ENCODE peak calls at places on chromosome 18, in eight cellular contexts. K is A549, J is stomach, B is body of pancreas, I is heart left ventricle, X is ovary, G is suprapubic skin, W is endothelial cell of umbilical vein. T is an unnamed sample.

GRCh38 chr18:62224229-62224628 is 37.2 kb downstream of the RELCH start:
- DNase-seq in B (no peak), W (no peak), G (no peak), K (no peak), I (no peak), J (no peak), X (no peak), T (no peak)

GRCh38 chr18:27447530-27447929 is 262.4 kb upstream of the CHST9 start:
- DNase-seq in K (no peak), W (no peak), J (no peak), I (no peak), G (no peak), X (no peak), B (no peak), T (no peak)

GRCh38 chr18:21735452-21736015 is 5.1 kb upstream of the MIB1 start:
- DNase-seq in B (peak; percentile 14), J (peak; percentile 56), X (no peak), G (no peak), I (peak; percentile 20), K (no peak), W (peak; percentile 27), T (no peak)

GRCh38 chr18:42730272-42730671 is 385.2 kb downstream of the RIT2 start:
- DNase-seq in I (no peak), K (no peak), W (no peak), J (no peak), X (no peak), G (no peak), B (no peak), T (no peak)

GRCh38 chr18:23936371-23936958 is 78.1 kb upstream of the TTC39C start:
- DNase-seq in K (no peak), I (no peak), G (no peak), B (no peak), W (no peak), J (no peak), X (no peak), T (no peak)

GRCh38 chr18:74806700-74807416 is 209.2 kb downstream of the ZNF407 start:
- DNase-seq in X (no peak), W (peak; percentile 66), J (no peak), G (no peak), I (no peak), K (peak; percentile 47), B (no peak), T (no peak)

GRCh38 chr18:35511428-35511827 is 13.7 kb upstream of the INO80C start:
- DNase-seq in K (no peak), G (no peak), W (no peak), B (no peak), J (no peak), I (no peak), X (no peak), T (no peak)

GRCh38 chr18:51857989-51858388 is 482.0 kb upstream of the DCC start:
- DNase-seq in K (peak; percentile 5), X (no peak), J (no peak), G (no peak), W (no peak), I (no peak), B (no peak), T (no peak)

GRCh38 chr18:37540424-37541121 is 25.0 kb downstream of the CELF4 start:
- DNase-seq in G (no peak), K (no peak), B (no peak), I (no peak), J (no peak), W (no peak), X (no peak), T (no peak)

GRCh38 chr18:62368100-62368499 is 43.0 kb downstream of the TNFRSF11A start:
- DNase-seq in J (no peak), W (no peak), X (no peak), B (no peak), K (no peak), G (no peak), I (no peak), T (no peak)

GRCh38 chr18:46424898-46425297 is 232.1 kb downstream of the LOXHD1 start:
- DNase-seq in B (no peak), W (no peak), I (no peak), J (no peak), G (no peak), X (no peak), K (no peak), T (no peak)

GRCh38 chr18:33181016-33181415 is 259.5 kb downstream of the CCDC178 start:
- DNase-seq in I (no peak), W (no peak), X (no peak), K (no peak), B (no peak), J (no peak), G (no peak), T (no peak)

GRCh38 chr18:40367576-40367975 is 1587.5 kb upstream of the PIK3C3 start:
- DNase-seq in X (no peak), J (no peak), I (no peak), G (no peak), K (no peak), W (peak; percentile 96), B (no peak), T (no peak)

GRCh38 chr18:32284284-32284683 is 94.4 kb downstream of the MEP1B start:
- DNase-seq in I (no peak), X (no peak), J (no peak), G (no peak), K (no peak), W (no peak), B (no peak), T (no peak)

DNA sequence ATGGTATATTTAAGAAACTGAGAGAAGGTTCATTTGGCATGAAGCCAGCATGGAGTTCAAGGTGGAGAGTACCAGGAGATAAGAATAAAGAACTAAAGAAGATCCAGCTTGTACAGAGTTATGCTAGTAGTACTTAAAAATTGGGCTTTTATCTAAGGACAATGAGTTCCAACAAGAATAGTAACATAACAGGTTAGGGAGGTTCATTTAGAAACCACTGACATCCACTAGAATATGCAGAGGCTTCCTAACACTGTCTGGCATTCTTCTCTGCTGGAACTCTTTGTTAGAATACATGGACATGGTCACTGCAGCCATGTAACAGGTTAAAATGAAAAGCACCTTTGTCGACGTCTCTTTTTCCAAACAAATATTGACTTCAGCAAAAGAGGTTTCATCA is 42.6 kb upstream of the DSC1 start:
- DNase-seq in B (no peak), X (no peak), J (no peak), G (no peak), K (no peak), W (no peak), I (no peak), T (no peak)
- TF ChIP-seq POLR2A in B (no peak), X (no peak), J (no peak), G (no peak), K (no peak), W (no peak), I (no peak), T (no peak)

GRCh38 chr18:65753520-65753919 is 2.7 kb downstream of the CDH7 start:
- DNase-seq in J (no peak), X (no peak), G (no peak), K (peak; percentile 69), B (no peak), W (no peak), I (no peak), T (no peak)

GRCh38 chr18:65752625-65753325 is 2.0 kb downstream of the CDH7 start:
- DNase-seq in I (no peak), W (no peak), G (no peak), J (no peak), X (no peak), K (no peak), B (no peak), T (no peak)

GRCh38 chr18:65750421-65751144 is at the start of gene CDH7:
- DNase-seq in G (no peak), B (no peak), X (no peak), I (no peak), K (no peak), W (no peak), J (no peak), T (no peak)

GRCh38 chr18:65749881-65750280 is 931 bp upstream of the CDH7 start:
- DNase-seq in K (no peak), I (no peak), X (no peak), B (no peak), W (no peak), J (no peak), G (no peak), T (no peak)

DNA sequence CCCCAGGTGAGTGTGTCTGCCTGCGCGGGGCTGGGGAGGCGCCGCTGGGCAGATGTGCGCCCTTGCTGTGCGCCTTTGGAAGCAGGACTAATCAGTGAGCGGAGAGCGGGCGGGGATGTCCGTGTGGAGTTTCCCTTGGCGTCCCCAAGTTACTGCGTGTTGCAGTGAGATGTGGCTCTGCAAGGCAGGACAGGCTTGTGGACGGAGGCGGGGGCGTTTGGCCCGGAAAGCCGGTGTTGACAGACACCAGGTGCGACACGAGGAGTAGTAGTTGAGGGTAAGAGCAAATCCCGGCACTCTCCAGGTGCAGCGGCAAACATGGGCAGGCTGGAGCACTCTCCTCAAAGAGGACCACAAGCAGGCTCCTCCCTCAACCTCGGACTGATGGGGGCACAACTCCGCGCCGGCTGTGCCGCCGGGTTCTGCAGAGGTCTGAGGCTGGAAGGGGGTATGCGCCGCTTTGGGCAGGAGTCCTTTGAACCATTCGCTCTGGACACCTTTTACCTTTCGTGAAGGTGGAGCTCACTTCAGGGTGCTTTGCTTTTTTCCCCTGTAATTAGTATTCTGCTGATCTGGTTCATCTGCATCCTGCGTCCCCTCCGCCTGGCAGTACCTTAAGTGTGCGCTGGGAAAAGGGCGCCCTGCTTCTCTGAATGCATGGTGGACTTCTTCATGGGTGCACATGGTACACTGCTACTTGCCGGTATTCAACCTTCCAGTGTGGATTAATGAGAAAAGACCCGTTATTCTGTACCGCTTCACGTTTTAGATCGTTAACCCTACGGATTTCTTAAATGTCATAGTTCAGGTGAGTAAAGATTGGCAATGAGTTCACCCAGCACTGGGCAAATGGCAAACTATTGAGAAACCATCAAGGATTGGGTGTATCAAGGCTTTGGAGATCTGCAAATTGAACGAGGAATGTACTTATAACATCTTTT is 603 bp downstream of the CDH7 start:
- DNase-seq in W (no peak), K (no peak), X (no peak), I (no peak), J (no peak), B (no peak), G (no peak), T (no peak)
- H3K27ac ChIP-seq in W (no peak overlapping the region), K (no peak overlapping the region), X (no peak overlapping the region), I (no peak overlapping the region), J (no peak overlapping the region), B (no peak overlapping the region), G (no peak overlapping the region), T (no peak overlapping the region)

GRCh38 chr18:66872277-66872676 is 268.4 kb upstream of the CDH19 start:
- DNase-seq in K (peak; percentile 18), X (no peak), G (no peak), B (no peak), W (peak; percentile 51), J (no peak), I (no peak), T (no peak)
- TF ChIP-seq CTCF in K (peak; percentile 35), X (no peak), G (no peak), B (peak; percentile 15), W (peak; percentile 15), J (no peak), I (peak; percentile 14), T (no peak)

DNA sequence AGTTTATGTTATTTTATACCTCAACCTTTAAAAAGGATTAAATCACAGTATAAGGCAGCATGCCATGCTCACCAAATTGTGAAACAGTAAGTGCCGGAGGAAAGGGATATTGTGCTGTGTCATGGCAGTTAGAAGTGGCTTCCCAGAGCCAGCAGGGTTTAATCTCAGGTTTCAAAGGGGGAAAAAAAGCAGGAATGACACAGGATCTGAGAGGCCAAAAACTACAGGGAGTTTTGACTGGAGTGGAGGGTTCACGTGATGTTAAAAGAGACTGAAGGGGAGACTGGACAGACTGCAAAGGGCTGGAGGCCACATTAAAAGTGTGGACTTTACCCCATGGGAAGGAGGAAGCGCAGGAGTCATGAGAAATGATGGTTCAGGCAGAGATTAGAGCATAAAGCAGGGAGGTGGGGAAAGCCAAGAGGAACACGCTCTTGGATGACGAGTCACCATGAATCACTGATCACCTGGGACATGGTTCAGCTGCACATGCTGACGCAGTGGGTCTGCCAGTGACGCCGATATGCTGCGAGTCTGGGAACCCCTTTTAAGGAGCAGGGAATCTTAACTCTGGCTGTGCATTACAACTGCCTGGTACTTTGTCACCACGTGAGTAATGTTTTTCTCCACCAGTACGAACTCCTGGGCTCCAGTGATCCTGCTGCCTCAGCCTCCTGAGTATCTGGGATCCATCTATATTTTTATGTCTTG is 6.1 kb downstream of the CHMP1B start:
- DNase-seq in X (peak; percentile 49), K (peak; percentile 99), G (no peak), B (peak; percentile 44), W (peak; percentile 71), I (peak; percentile 36), J (peak; percentile 56), T (peak; percentile 97)
- TF ChIP-seq POLR2A in X (no peak), K (peak; percentile 33), G (no peak), B (peak; percentile 14), W (no peak), I (no peak), J (no peak), T (peak; percentile 81)